ENCODE peak calls at places on chromosomes 13 and 19, in four cellular contexts. L, K, E and F are unnamed samples.

GRCh38 chr19:28393574-28394336 is 819.2 kb downstream of the UQCRFS1 start:
- DNase-seq in L (no peak), K (no peak), E (no peak), F (no peak)

GRCh38 chr13:35855531-35856019 is 275.6 kb downstream of the DCLK1 start:
- DNase-seq in L (peak), K (no peak), E (no peak), F (no peak)

GRCh38 chr19:6065685-6066365 is 44.5 kb downstream of the RFX2 start:
- DNase-seq in L (no peak), K (peak), E (peak), F (peak)

GRCh38 chr13:32901994-32902780 is 114.0 kb upstream of the KL start:
- DNase-seq in L (no peak), K (no peak), E (no peak), F (no peak)

GRCh38 chr19:52592301-52592700 is 22.2 kb downstream of the ZNF701 start:
- DNase-seq in L (no peak), K (no peak), E (no peak), F (no peak)

GRCh38 chr19:28990522-28990921 is 222.4 kb downstream of the UQCRFS1 start:
- DNase-seq in L (no peak), K (no peak), E (no peak), F (no peak)

GRCh38 chr19:47075941-47076340 is 27.5 kb upstream of the TMEM160 start:
- DNase-seq in L (no peak), K (no peak), E (peak), F (no peak)

GRCh38 chr19:55579766-55580621 is 654 bp downstream of the ZNF579 start:
- DNase-seq in L (peak), K (no peak), E (peak), F (no peak)

GRCh38 chr13:108734676-108735075 is 105.3 kb downstream of the MYO16 start:
- DNase-seq in L (peak), K (no peak), E (no peak), F (no peak)

GRCh38 chr19:16615788-16616187 is 12.2 kb downstream of the MED26 start:
- DNase-seq in L (no peak), K (no peak), E (no peak), F (no peak)

GRCh38 chr19:38387550-38388309 is at the start of gene GGN:
- DNase-seq in L (peak), K (peak), E (peak), F (peak)

GRCh38 chr13:50268500-50268899 is 253.3 kb downstream of the KCNRG start:
- DNase-seq in L (no peak), K (no peak), E (peak), F (no peak)
- TF ChIP-seq CTCF in L (no peak), K (no peak), E (peak), F (no peak)

GRCh38 chr19:10271543-10272086 is 695 bp downstream of the ICAM1 start:
- DNase-seq in L (no peak), K (peak), E (peak), F (peak)

GRCh38 chr19:10269333-10270179 is 1.4 kb upstream of the ICAM1 start:
- DNase-seq in L (peak), K (peak), E (peak), F (peak)

GRCh38 chr19:10270180-10270615 is 722 bp upstream of the ICAM1 start:
- DNase-seq in L (peak), K (peak), E (no peak), F (peak)

GRCh38 chr19:10268077-10268476 is 2.8 kb upstream of the ICAM1 start:
- DNase-seq in L (no peak), K (no peak), E (no peak), F (no peak)

DNA sequence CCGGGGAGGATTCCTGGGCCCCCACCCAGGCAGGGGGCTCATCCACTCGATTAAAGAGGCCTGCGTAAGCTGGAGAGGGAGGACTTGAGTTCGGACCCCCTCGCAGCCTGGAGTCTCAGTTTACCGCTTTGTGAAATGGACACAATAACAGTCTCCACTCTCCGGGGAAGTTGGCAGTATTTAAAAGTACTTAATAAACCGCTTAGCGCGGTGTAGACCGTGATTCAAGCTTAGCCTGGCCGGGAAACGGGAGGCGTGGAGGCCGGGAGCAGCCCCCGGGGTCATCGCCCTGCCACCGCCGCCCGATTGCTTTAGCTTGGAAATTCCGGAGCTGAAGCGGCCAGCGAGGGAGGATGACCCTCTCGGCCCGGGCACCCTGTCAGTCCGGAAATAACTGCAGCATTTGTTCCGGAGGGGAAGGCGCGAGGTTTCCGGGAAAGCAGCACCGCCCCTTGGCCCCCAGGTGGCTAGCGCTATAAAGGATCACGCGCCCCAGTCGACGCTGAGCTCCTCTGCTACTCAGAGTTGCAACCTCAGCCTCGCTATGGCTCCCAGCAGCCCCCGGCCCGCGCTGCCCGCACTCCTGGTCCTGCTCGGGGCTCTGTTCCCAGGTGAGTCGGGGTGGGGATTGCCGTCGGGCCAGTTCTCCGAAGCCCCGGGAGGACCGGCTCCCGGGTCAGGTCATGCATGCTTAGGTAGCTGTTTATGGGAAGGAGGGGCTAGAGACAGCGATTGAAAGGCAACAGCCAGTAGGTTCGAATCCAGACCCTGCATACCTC is at the start of gene ICAM1:
- DNase-seq in L (peak), K (peak), E (peak), F (peak)
- TF ChIP-seq CTCF in L (no peak), K (no peak), E (no peak), F (peak)

DNA sequence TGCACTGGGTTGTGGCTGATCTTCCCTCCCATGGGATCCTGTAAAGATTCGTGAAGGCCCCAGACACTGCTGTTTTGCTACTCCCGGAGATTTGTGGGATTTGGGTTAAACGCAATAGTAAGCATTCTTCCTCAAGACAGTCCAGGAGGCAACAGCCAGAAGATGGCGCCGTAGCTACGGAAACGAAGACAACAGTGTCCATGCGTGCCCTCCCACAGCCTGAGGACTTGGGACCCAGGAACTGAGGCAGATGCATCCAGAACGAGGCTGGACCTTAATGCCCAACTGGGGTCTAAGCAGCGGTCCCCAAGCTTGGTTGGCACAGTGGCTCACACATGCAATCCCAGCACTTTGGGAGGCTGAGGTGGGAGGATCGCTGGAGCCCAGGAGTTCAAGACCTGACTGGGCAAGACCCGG is 57.6 kb upstream of the ZNF507 start:
- DNase-seq in L (peak), K (peak), E (peak), F (no peak)
- TF ChIP-seq CTCF in L (peak), K (peak), E (peak), F (peak)

GRCh38 chr13:67841071-67841470 is 610.9 kb upstream of the PCDH9 start:
- DNase-seq in L (peak), K (no peak), E (no peak), F (no peak)
- TF ChIP-seq CTCF in L (peak), K (no peak), E (no peak), F (no peak)

DNA sequence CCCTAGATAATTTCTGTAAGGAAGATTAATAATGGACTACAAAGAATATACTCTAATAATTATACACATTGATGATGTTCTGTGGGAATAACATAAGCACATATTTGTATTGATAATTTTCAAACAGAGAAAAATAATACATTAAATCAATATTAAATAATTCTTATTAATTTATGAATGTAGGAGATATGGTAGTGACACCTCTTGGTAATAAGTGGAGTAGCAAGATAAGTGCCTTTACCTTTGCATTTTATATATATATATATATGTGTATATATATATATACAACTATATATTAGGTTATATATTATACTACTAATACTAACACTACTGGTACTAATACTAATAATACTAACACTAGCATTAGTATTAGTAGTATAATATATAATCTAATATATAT is 905.8 kb downstream of the SLITRK1 start:
- DNase-seq in L (no peak), K (no peak), E (peak), F (no peak)
- TF ChIP-seq CTCF in L (no peak), K (no peak), E (peak), F (no peak)